ENCODE peak calls at places on chromosome 3, in eight cellular contexts. I is pancreas, Z is adrenal gland, L is esophagus squamous epithelium, U is HFFc6, J is AG10803, D is GM20000, V is K562. H is an unnamed sample.

GRCh38 chr3:14392231-14392630 is 10.2 kb upstream of the SLC6A6 start:
- DNase-seq in V (peak; percentile 53), I (no peak), U (no peak), L (no peak), J (no peak), D (no peak), Z (no peak), H (no peak)

GRCh38 chr3:101836907-101837598 is 12.3 kb upstream of the NFKBIZ start:
- DNase-seq in L (no peak), I (no peak), J (peak; percentile 61), D (no peak), Z (no peak), V (no peak), U (peak; percentile 58), H (peak; percentile 38)

GRCh38 chr3:197392961-197393360 is 94.5 kb upstream of the DLG1 start:
- DNase-seq in V (no peak), Z (no peak), I (no peak), U (no peak), J (no peak), L (no peak), D (no peak), H (no peak)

GRCh38 chr3:53171109-53171453 is 10.1 kb downstream of the PRKCD start:
- DNase-seq in J (no peak), U (no peak), L (no peak), I (no peak), D (no peak), V (no peak), Z (no peak), H (no peak)

GRCh38 chr3:146640361-146640760 is 35.2 kb upstream of the PLSCR5 start:
- DNase-seq in U (no peak), Z (no peak), V (no peak), I (no peak), J (no peak), D (no peak), L (no peak), H (no peak)

GRCh38 chr3:143608966-143609365 is 239.3 kb downstream of the SLC9A9 start:
- DNase-seq in D (no peak), V (no peak), U (no peak), Z (no peak), L (no peak), J (peak; percentile 30), I (no peak), H (no peak)

GRCh38 chr3:39428745-39429201 is 22.3 kb downstream of the RPSA start:
- DNase-seq in V (no peak), U (no peak), I (no peak), Z (peak; percentile 55), J (no peak), D (no peak), L (no peak), H (no peak)

GRCh38 chr3:49415931-49416601 is 3.8 kb downstream of the TCTA start:
- DNase-seq in J (no peak), D (peak; percentile 45), Z (no peak), L (no peak), I (no peak), U (no peak), V (no peak), H (no peak)

GRCh38 chr3:1499694-1500093 is 406.9 kb downstream of the CNTN6 start:
- DNase-seq in U (no peak), Z (no peak), V (no peak), J (no peak), D (no peak), I (no peak), L (no peak), H (no peak)

GRCh38 chr3:82236257-82236656 is 474.8 kb upstream of the GBE1 start:
- DNase-seq in D (no peak), V (no peak), J (no peak), I (no peak), Z (no peak), L (no peak), U (no peak), H (no peak)

GRCh38 chr3:37256447-37256846 is 82.1 kb upstream of the LRRFIP2 start:
- DNase-seq in D (no peak), U (no peak), Z (no peak), V (no peak), I (no peak), J (no peak), L (no peak), H (no peak)

GRCh38 chr3:11567516-11568467 is 75.9 kb downstream of the VGLL4 start:
- DNase-seq in I (no peak), Z (peak; percentile 86), V (no peak), D (peak; percentile 14), U (peak; percentile 85), L (no peak), J (peak; percentile 84), H (no peak)

GRCh38 chr3:152272771-152273242 is 4.1 kb downstream of the MBNL1 start:
- DNase-seq in L (no peak), U (peak; percentile 82), I (no peak), D (no peak), J (peak; percentile 96), V (no peak), Z (no peak), H (peak; percentile 57)

GRCh38 chr3:145882416-145882815 is 278.6 kb downstream of the PLOD2 start:
- DNase-seq in Z (no peak), J (peak; percentile 31), U (no peak), V (no peak), D (no peak), I (no peak), L (no peak), H (no peak)

GRCh38 chr3:146134348-146135117 is 26.5 kb downstream of the PLOD2 start:
- DNase-seq in L (no peak), J (peak; percentile 41), Z (no peak), D (no peak), I (no peak), V (no peak), U (no peak), H (no peak)

GRCh38 chr3:184337315-184337714 is at the start of gene FAM131A:
- DNase-seq in D (no peak), V (no peak), U (peak; percentile 12), L (no peak), J (peak; percentile 50), Z (no peak), I (peak; percentile 31), H (no peak)

GRCh38 chr3:17931121-17931520 is 188.7 kb upstream of the TBC1D5 start:
- DNase-seq in U (no peak), L (no peak), J (no peak), I (no peak), D (no peak), Z (no peak), V (no peak), H (no peak)

GRCh38 chr3:76756578-76756977 is 283.3 kb upstream of the ROBO2 start:
- DNase-seq in V (no peak), Z (no peak), J (no peak), L (no peak), U (no peak), D (no peak), I (no peak), H (no peak)

GRCh38 chr3:112967425-112967824 is 7.5 kb downstream of the CD200R1 start:
- DNase-seq in I (no peak), U (no peak), D (no peak), V (no peak), J (no peak), L (no peak), Z (no peak), H (no peak)
- TF ChIP-seq CTCF in I (no peak), U (no peak), D (no peak), V (no peak), J (no peak), L (no peak), Z (no peak), H (no peak)

GRCh38 chr3:154818676-154819255 is 261.4 kb upstream of the MME start:
- DNase-seq in Z (no peak), J (peak; percentile 67), U (no peak), I (no peak), D (no peak), L (no peak), V (no peak), H (no peak)
- TF ChIP-seq CTCF in Z (no peak), J (no peak), U (no peak), I (no peak), D (no peak), L (no peak), V (no peak), H (no peak)

GRCh38 chr3:72821170-72821781 is 27.0 kb downstream of the SHQ1 start:
- DNase-seq in V (no peak), Z (no peak), U (no peak), J (peak; percentile 69), D (peak; percentile 18), I (no peak), L (no peak), H (no peak)

GRCh38 chr3:72820405-72820804 is 27.8 kb downstream of the SHQ1 start:
- DNase-seq in Z (peak; percentile 32), D (no peak), U (peak; percentile 72), L (no peak), V (no peak), J (peak; percentile 87), I (no peak), H (no peak)

GRCh38 chr3:72818915-72819314 is 29.3 kb downstream of the SHQ1 start:
- DNase-seq in L (no peak), J (peak; percentile 85), V (no peak), Z (peak; percentile 75), I (no peak), D (no peak), U (peak; percentile 72), H (no peak)

GRCh38 chr3:72816843-72817485 is 31.3 kb downstream of the SHQ1 start:
- DNase-seq in L (no peak), I (no peak), J (no peak), V (no peak), U (no peak), Z (no peak), D (no peak), H (no peak)

DNA sequence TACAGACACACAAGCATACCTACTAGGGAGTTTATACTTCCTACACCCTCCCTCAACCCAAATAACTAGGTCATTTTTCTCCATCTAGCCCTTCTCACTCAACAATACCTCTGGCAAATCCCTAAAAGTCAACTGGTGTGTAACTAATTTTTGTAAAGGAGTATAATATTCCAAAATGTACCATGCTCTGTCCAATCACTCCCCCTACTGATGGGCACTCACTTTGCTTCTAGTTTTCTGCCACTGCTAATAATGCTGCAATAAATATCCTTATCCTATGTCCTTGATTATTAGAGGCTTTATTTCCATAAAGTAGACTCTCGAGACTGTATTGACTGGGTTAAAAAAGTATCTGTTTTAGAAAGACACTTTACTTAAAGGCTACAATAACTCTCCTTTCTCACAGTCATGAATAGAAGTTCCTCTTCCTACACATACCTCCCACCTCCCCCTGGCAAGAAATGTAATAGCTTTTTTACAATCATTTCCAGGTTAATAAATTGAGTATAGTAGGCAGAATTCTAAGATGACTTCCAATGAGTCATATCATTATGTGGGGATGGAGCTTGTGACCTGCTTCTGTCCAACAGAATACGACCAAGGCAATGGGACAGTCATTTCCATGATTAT is 30.0 kb downstream of the SHQ1 start:
- DNase-seq in Z (no peak), U (peak; percentile 22), I (no peak), V (no peak), J (peak; percentile 42), L (no peak), D (no peak), H (no peak)
- TF ChIP-seq CTCF in Z (peak; percentile 53), U (peak; percentile 79), I (no peak), V (no peak), J (peak; percentile 85), L (peak; percentile 57), D (peak; percentile 22), H (peak; percentile 60)

DNA sequence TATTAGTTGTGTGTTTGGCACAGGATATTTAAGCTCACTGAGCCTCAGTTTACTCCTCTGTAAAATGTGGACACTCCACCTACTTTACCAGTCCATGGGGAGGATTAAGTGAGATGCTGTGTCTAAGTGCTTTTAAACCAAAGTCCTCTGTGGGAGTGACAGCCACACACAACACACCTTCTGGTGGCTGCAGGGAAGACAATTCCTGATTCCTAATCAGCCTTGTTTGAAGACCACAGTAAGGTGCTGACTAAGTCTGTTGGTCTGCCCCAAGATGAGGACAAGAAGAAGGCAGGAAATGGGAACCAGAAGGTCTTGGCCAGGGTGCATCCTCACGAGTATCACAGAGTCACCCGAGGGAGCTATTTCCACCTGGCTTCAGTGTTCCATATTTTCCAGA is 52.3 kb downstream of the EPHB1 start:
- DNase-seq in U (no peak), I (no peak), V (no peak), J (peak; percentile 26), D (no peak), L (no peak), Z (no peak), H (no peak)
- TF ChIP-seq CTCF in U (no peak), I (no peak), V (no peak), J (no peak), D (no peak), L (no peak), Z (no peak), H (no peak)